ENCODE peak calls at places on chromosomes 13 and 19, in nine cellular contexts. E, J, F, B, U, I, T, R and Y are unnamed samples.
A peak's percentile ranks its signal among the peaks of the same experiment; 100 is the strongest.

GRCh38 chr19:41442473-41443360 is at the start of gene ERICH4:
- DNase-seq in E (no peak), J (peak; percentile 68), F (no peak), B (no peak), U (no peak), I (peak; percentile 20), T (no peak), R (no peak), Y (no peak)

GRCh38 chr13:30892966-30893365 is 13.1 kb upstream of the MEDAG start:
- DNase-seq in E (no peak), J (peak; percentile 76), F (peak; percentile 48), B (no peak), U (no peak), I (peak; percentile 71), T (no peak), R (no peak), Y (no peak)

GRCh38 chr19:5903502-5904301 is at the start of gene NDUFA11:
- DNase-seq in E (peak; percentile 97), J (peak; percentile 100), F (peak; percentile 95), B (peak; percentile 97), U (peak; percentile 99), I (peak; percentile 98), T (peak; percentile 99), R (peak; percentile 94), Y (peak; percentile 100)

GRCh38 chr13:93775507-93776108 is 549.0 kb downstream of the GPC6 start:
- DNase-seq in E (no peak), J (no peak), F (peak; percentile 85), B (no peak), U (no peak), I (no peak), T (no peak), R (no peak), Y (no peak)

GRCh38 chr13:22198656-22199217 is 527.9 kb downstream of the FGF9 start:
- DNase-seq in E (no peak), J (no peak), F (no peak), B (no peak), U (no peak), I (no peak), T (no peak), R (no peak), Y (peak; percentile 36)

GRCh38 chr19:20453424-20453938 is 112.1 kb downstream of the ZNF737 start:
- DNase-seq in E (no peak), J (no peak), F (no peak), B (no peak), U (no peak), I (no peak), T (no peak), R (no peak), Y (no peak)

GRCh38 chr19:33621811-33622504 is at the start of gene CHST8:
- DNase-seq in E (no peak), J (no peak), F (no peak), B (no peak), U (no peak), I (peak; percentile 96), T (no peak), R (no peak), Y (peak; percentile 82)

GRCh38 chr13:24629320-24629719 is 50.9 kb upstream of the ATP12A start:
- DNase-seq in E (no peak), J (no peak), F (no peak), B (no peak), U (no peak), I (no peak), T (no peak), R (no peak), Y (no peak)

GRCh38 chr13:29165216-29165615 is 345.1 kb downstream of the MTUS2 start:
- DNase-seq in E (no peak), J (no peak), F (no peak), B (no peak), U (no peak), I (no peak), T (no peak), R (no peak), Y (no peak)

GRCh38 chr13:44368599-44369368 is 4.8 kb upstream of the SERP2 start:
- DNase-seq in E (no peak), J (no peak), F (no peak), B (no peak), U (no peak), I (no peak), T (no peak), R (no peak), Y (no peak)

GRCh38 chr13:73326215-73326558 is 267.4 kb downstream of the KLF5 start:
- DNase-seq in E (no peak), J (no peak), F (no peak), B (no peak), U (no peak), I (no peak), T (no peak), R (no peak), Y (no peak)

GRCh38 chr19:11405846-11406643 is 13.1 kb downstream of the RGL3 start:
- DNase-seq in E (no peak), J (no peak), F (no peak), B (no peak), U (peak; percentile 63), I (peak; percentile 92), T (no peak), R (no peak), Y (no peak)

GRCh38 chr13:44267203-44267602 is 106.4 kb upstream of the SERP2 start:
- DNase-seq in E (no peak), J (no peak), F (no peak), B (no peak), U (no peak), I (no peak), T (no peak), R (no peak), Y (no peak)

GRCh38 chr19:29528350-29528945 is 2.7 kb downstream of the VSTM2B start:
- DNase-seq in E (peak; percentile 44), J (no peak), F (peak; percentile 58), B (peak; percentile 24), U (peak; percentile 57), I (peak; percentile 95), T (peak; percentile 27), R (peak; percentile 39), Y (peak; percentile 58)

GRCh38 chr19:42402376-42403116 is 12.4 kb upstream of the CNFN start:
- DNase-seq in E (no peak), J (no peak), F (no peak), B (no peak), U (no peak), I (peak; percentile 74), T (no peak), R (no peak), Y (no peak)

GRCh38 chr13:86946734-86947133 is 724.4 kb upstream of the SLITRK5 start:
- DNase-seq in E (no peak), J (no peak), F (no peak), B (no peak), U (no peak), I (no peak), T (no peak), R (no peak), Y (no peak)

GRCh38 chr19:36140289-36141038 is 598 bp downstream of the CAPNS1 start:
- DNase-seq in E (no peak), J (no peak), F (peak; percentile 52), B (no peak), U (peak; percentile 81), I (peak; percentile 93), T (peak; percentile 20), R (no peak), Y (peak; percentile 67)

GRCh38 chr19:16887353-16888265 is 1.2 kb upstream of the F2RL3 start:
- DNase-seq in E (no peak), J (no peak), F (no peak), B (no peak), U (no peak), I (no peak), T (no peak), R (no peak), Y (no peak)

GRCh38 chr13:41152005-41152404 is 19.4 kb upstream of the KBTBD6 start:
- DNase-seq in E (no peak), J (no peak), F (no peak), B (no peak), U (no peak), I (no peak), T (no peak), R (no peak), Y (no peak)

GRCh38 chr13:94169783-94170513 is 309.5 kb downstream of the DCT start:
- DNase-seq in E (no peak), J (peak; percentile 84), F (no peak), B (no peak), U (peak; percentile 22), I (no peak), T (no peak), R (no peak), Y (no peak)

GRCh38 chr13:20738616-20739015 is 35.1 kb downstream of the IL17D start:
- DNase-seq in E (no peak), J (no peak), F (no peak), B (no peak), U (no peak), I (no peak), T (no peak), R (no peak), Y (peak; percentile 86)

GRCh38 chr13:92896842-92897241 is 329.8 kb upstream of the GPC6 start:
- DNase-seq in E (no peak), J (no peak), F (peak; percentile 21), B (no peak), U (no peak), I (peak; percentile 0), T (no peak), R (no peak), Y (peak; percentile 23)

GRCh38 chr13:92549275-92549674 is 677.3 kb upstream of the GPC6 start:
- DNase-seq in E (no peak), J (no peak), F (no peak), B (no peak), U (no peak), I (no peak), T (no peak), R (no peak), Y (no peak)

GRCh38 chr13:55613429-55614187 is 1527.1 kb upstream of the PRR20A start:
- DNase-seq in E (no peak), J (no peak), F (no peak), B (no peak), U (no peak), I (no peak), T (no peak), R (no peak), Y (no peak)

GRCh38 chr13:35926859-35927530 is 204.2 kb downstream of the DCLK1 start:
- DNase-seq in E (no peak), J (no peak), F (peak; percentile 30), B (no peak), U (no peak), I (no peak), T (no peak), R (no peak), Y (no peak)

GRCh38 chr13:44840131-44840530 is 149.1 kb downstream of the NUFIP1 start:
- DNase-seq in E (no peak), J (no peak), F (no peak), B (no peak), U (no peak), I (no peak), T (no peak), R (no peak), Y (no peak)

GRCh38 chr19:41299755-41300089 is 10.2 kb upstream of the CCDC97 start:
- DNase-seq in E (no peak), J (no peak), F (peak; percentile 92), B (peak; percentile 42), U (no peak), I (no peak), T (peak; percentile 29), R (no peak), Y (no peak)

GRCh38 chr19:6362024-6362344 is 653 bp downstream of the CLPP start:
- DNase-seq in E (peak; percentile 25), J (no peak), F (no peak), B (no peak), U (no peak), I (no peak), T (no peak), R (no peak), Y (peak; percentile 38)

GRCh38 chr13:67229438-67230242 is 496 bp downstream of the PCDH9 start:
- DNase-seq in E (no peak), J (no peak), F (peak; percentile 10), B (no peak), U (no peak), I (peak; percentile 16), T (no peak), R (no peak), Y (peak; percentile 45)

GRCh38 chr19:42634409-42635232 is 39.9 kb upstream of the CEACAM8 start:
- DNase-seq in E (no peak), J (no peak), F (peak; percentile 20), B (no peak), U (peak; percentile 9), I (peak; percentile 26), T (no peak), R (no peak), Y (no peak)

GRCh38 chr19:4606921-4607678 is 32.2 kb upstream of the TNFAIP8L1 start:
- DNase-seq in E (no peak), J (no peak), F (no peak), B (no peak), U (peak; percentile 85), I (peak; percentile 91), T (no peak), R (peak; percentile 81), Y (peak; percentile 89)